ENCODE peak calls at places on chromosomes 6 and 20, in six cellular contexts. J, R, H, I, L and O are unnamed samples.

GRCh38 chr20:1997483-1998192 is 3.8 kb upstream of the PDYN start:
- DNase-seq in J (no peak), I (no peak), L (no peak), H (no peak), R (no peak), O (no peak)

GRCh38 chr20:49593441-49594142 is 25.7 kb upstream of the PTGIS start:
- DNase-seq in J (no peak), I (no peak), R (no peak), H (no peak), L (no peak), O (no peak)

GRCh38 chr6:113076116-113076515 is 729.0 kb downstream of the RFPL4B start:
- DNase-seq in I (no peak), R (no peak), J (no peak), L (no peak), H (no peak), O (no peak)

GRCh38 chr6:56101141-56101553 is 146.2 kb downstream of the COL21A1 start:
- DNase-seq in R (no peak), J (peak; percentile 94), H (peak; percentile 62), I (peak; percentile 90), L (no peak), O (peak; percentile 72)

GRCh38 chr20:33821270-33821836 is 10.2 kb downstream of the CHMP4B start:
- DNase-seq in L (no peak), R (no peak), I (no peak), H (no peak), J (no peak), O (no peak)

GRCh38 chr6:15715060-15715459 is 52.2 kb upstream of the DTNBP1 start:
- DNase-seq in J (no peak), H (no peak), R (no peak), L (no peak), I (no peak), O (no peak)

GRCh38 chr20:41408131-41408789 is 41.6 kb upstream of the EMILIN3 start:
- DNase-seq in L (no peak), I (no peak), R (peak; percentile 82), H (no peak), J (no peak), O (no peak)

GRCh38 chr6:81832304-81832703 is 79.8 kb upstream of the TENT5A start:
- DNase-seq in H (peak; percentile 12), R (no peak), L (no peak), J (no peak), I (no peak), O (no peak)

GRCh38 chr20:1423625-1424106 is 30.8 kb upstream of the FKBP1A start:
- DNase-seq in R (no peak), I (no peak), H (peak; percentile 96), L (no peak), J (no peak), O (peak; percentile 80)

GRCh38 chr20:58461899-58462298 is 53.3 kb downstream of the APCDD1L start:
- DNase-seq in H (no peak), I (no peak), L (no peak), R (no peak), J (no peak), O (no peak)

GRCh38 chr6:152277826-152278247 is 359.3 kb downstream of the SYNE1 start:
- DNase-seq in R (no peak), H (no peak), I (no peak), J (no peak), L (no peak), O (peak; percentile 41)

GRCh38 chr20:36773123-36773547 is 428 bp downstream of the DSN1 start:
- DNase-seq in I (no peak), J (no peak), H (no peak), L (no peak), R (no peak), O (no peak)

GRCh38 chr20:23446505-23446904 is 6.2 kb downstream of the CST11 start:
- DNase-seq in R (peak; percentile 29), L (no peak), I (no peak), J (no peak), H (peak; percentile 87), O (peak; percentile 20)

GRCh38 chr20:2671977-2672376 is 8.0 kb upstream of the IDH3B start:
- DNase-seq in J (no peak), L (no peak), R (no peak), I (no peak), H (peak; percentile 48), O (no peak)

GRCh38 chr6:82704048-82704447 is 340.4 kb downstream of the TPBG start:
- DNase-seq in H (no peak), J (no peak), R (no peak), I (no peak), L (no peak), O (no peak)

GRCh38 chr6:131683479-131683878 is 17.7 kb downstream of the OR2A4 start:
- DNase-seq in L (no peak), I (no peak), H (no peak), R (no peak), J (no peak), O (no peak)

GRCh38 chr6:170114956-170115855 is 175.7 kb downstream of the DLL1 start:
- DNase-seq in I (no peak), R (no peak), J (no peak), L (no peak), H (no peak), O (peak; percentile 84)

GRCh38 chr6:113380591-113380990 is 476.6 kb upstream of the MARCKS start:
- DNase-seq in L (no peak), R (no peak), I (no peak), H (no peak), J (no peak), O (no peak)